ENCODE peak calls at places on chromosomes 16 and 17, in five cellular contexts. Z, G, Q, F and L are unnamed samples.

GRCh38 chr17:74260525-74260850 is 13.5 kb upstream of the DNAI2 start:
- DNase-seq in Z (peak), G (no peak), F (no peak), Q (no peak), L (no peak)

GRCh38 chr17:68238488-68238887 is 9.4 kb upstream of the AMZ2 start:
- DNase-seq in G (no peak), F (no peak), Z (peak), Q (no peak), L (no peak)

GRCh38 chr17:39107973-39108372 is 43.5 kb downstream of the PLXDC1 start:
- DNase-seq in Q (no peak), G (peak), Z (no peak), F (no peak), L (no peak)

GRCh38 chr16:3282103-3282746 is 1.1 kb upstream of the ZNF263 start:
- DNase-seq in Q (peak), G (peak), Z (no peak), F (no peak), L (peak)

GRCh38 chr16:11613381-11614303 is 26.9 kb upstream of the LITAF start:
- DNase-seq in G (peak), F (no peak), Z (no peak), Q (peak), L (no peak)

GRCh38 chr17:43079578-43080302 is 45.4 kb downstream of the BRCA1 start:
- DNase-seq in F (no peak), Q (no peak), G (no peak), Z (no peak), L (no peak)

GRCh38 chr16:67965668-67966548 is 2.5 kb downstream of the SLC12A4 start:
- DNase-seq in Q (peak), Z (no peak), F (no peak), G (no peak), L (no peak)

GRCh38 chr16:54070944-54071343 is 215.6 kb downstream of the IRX3 start:
- DNase-seq in G (no peak), F (no peak), Q (no peak), Z (no peak), L (no peak)

GRCh38 chr17:37220609-37220953 is 155.2 kb upstream of the C17orf78 start:
- DNase-seq in G (no peak), Z (no peak), F (peak), Q (no peak), L (peak)

GRCh38 chr17:70225272-70225671 is 55.9 kb downstream of the KCNJ2 start:
- DNase-seq in F (no peak), Z (no peak), G (no peak), Q (no peak), L (no peak)

GRCh38 chr17:35416659-35417058 is 15.6 kb downstream of the SLFN12 start:
- DNase-seq in Q (no peak), F (no peak), G (no peak), Z (no peak), L (no peak)

GRCh38 chr16:5551909-5552308 is 454.3 kb upstream of the EEF2KMT start:
- DNase-seq in G (no peak), Z (no peak), F (no peak), Q (no peak), L (no peak)

GRCh38 chr16:71903608-71904007 is 8.3 kb downstream of the IST1 start:
- DNase-seq in Z (no peak), F (no peak), Q (no peak), G (no peak), L (no peak)

GRCh38 chr17:33989357-33990148 is 265.5 kb upstream of the CCL2 start:
- DNase-seq in Q (no peak), G (no peak), F (no peak), Z (no peak), L (no peak)

GRCh38 chr16:46961373-46962353 is 11.8 kb downstream of the DNAJA2 start:
- DNase-seq in G (no peak), F (no peak), Z (no peak), Q (no peak), L (peak)

GRCh38 chr16:46830902-46831647 is at the start of gene C16orf87:
- DNase-seq in G (peak), Z (peak), Q (peak), F (peak), L (peak)

GRCh38 chr16:77885596-77886295 is 97.4 kb downstream of the VAT1L start:
- DNase-seq in F (no peak), Q (no peak), Z (no peak), G (no peak), L (peak)

GRCh38 chr16:84532299-84532724 is 27.9 kb upstream of the MEAK7 start:
- DNase-seq in G (no peak), F (peak), Z (no peak), Q (peak), L (peak)

GRCh38 chr16:84535851-84536250 is 31.4 kb upstream of the MEAK7 start:
- DNase-seq in F (no peak), Q (no peak), Z (no peak), G (no peak), L (no peak)

GRCh38 chr16:84532855-84533486 is 28.5 kb upstream of the MEAK7 start:
- DNase-seq in Q (no peak), Z (no peak), G (peak), F (no peak), L (no peak)

GRCh38 chr16:84535408-84535807 is 30.9 kb upstream of the MEAK7 start:
- DNase-seq in Q (peak), Z (no peak), G (no peak), F (no peak), L (no peak)

DNA sequence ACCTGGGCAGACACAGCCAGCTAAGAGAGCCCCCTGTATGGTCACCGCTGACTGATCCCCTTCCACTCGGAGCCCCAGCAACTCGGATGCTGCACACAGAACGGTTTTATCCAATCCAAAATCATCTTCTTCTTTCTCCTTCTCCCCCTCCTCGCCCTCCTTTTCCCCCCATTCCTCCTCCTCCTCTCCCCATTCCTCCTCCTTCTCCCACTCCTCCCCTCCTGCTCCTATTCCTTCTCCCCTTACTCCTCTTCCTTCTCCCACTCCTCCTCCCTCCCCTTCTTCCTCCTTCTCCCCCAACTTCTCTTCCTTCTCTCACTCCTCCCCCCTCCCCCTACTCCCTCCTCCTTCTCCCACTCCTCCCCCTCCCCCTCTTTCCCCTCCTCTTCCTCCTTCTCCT is 30.4 kb upstream of the MEAK7 start:
- DNase-seq in Q (no peak), Z (no peak), G (no peak), F (no peak), L (no peak)
- TF ChIP-seq MAFK in Q (no peak), Z (no peak), G (no peak), F (no peak), L (no peak)

GRCh38 chr16:14489460-14489859 is 140.6 kb downstream of the PARN start:
- DNase-seq in G (peak), F (peak), Q (peak), Z (no peak), L (peak)

GRCh38 chr16:14485131-14485551 is 144.9 kb downstream of the PARN start:
- DNase-seq in F (peak), G (no peak), Q (peak), Z (no peak), L (peak)

GRCh38 chr16:14487579-14487978 is 142.5 kb downstream of the PARN start:
- DNase-seq in Q (no peak), G (peak), Z (no peak), F (no peak), L (no peak)

GRCh38 chr16:14485811-14486519 is 144.1 kb downstream of the PARN start:
- DNase-seq in Q (no peak), F (no peak), G (no peak), Z (no peak), L (no peak)

DNA sequence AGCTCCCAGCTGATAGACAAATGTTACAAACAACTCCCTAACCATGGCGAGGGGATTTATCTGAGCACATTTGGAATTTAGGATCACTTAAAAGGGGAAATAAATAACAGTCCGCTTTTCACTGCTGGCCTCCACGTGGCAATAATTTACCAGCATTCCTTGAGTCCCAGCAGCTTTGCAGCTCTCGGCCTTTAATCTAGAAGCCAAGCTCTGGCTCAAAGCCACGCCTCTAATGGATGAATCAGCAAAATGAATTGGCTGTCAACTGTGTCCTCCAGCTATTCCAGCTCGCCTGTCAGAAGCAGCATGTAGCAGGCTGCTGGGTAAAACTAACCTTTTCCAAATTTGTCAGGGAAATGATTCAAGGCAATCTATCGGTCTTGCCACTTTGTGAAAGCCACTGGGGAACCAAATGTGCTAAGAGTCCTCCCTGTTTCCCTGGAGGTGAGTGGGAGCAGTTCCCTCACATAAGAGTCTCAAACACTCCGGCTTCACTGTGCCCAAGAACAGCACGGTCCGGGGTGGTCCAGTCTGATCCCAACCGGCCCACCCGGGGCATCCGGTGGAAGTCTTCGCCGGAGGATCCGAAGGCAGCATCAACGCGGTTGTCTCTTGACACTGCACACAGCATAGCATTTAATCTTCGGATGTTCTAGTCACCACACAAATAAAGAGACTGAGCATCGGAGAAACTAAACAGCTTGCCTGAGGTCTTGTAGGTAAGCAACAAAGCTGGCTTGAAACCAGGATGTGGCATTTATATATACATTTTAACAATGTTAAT is 143.3 kb downstream of the PARN start:
- DNase-seq in F (peak), G (peak), Z (no peak), Q (peak), L (peak)
- TF ChIP-seq POLR2A in F (no peak), G (peak), Z (no peak), Q (peak), L (no peak)

GRCh38 chr17:59840329-59840907 is 52.3 kb downstream of the TUBD1 start:
- DNase-seq in Q (no peak), F (peak), Z (no peak), G (no peak), L (no peak)

GRCh38 chr17:59837362-59838195 is 55.2 kb downstream of the TUBD1 start:
- DNase-seq in F (peak), Q (peak), G (peak), Z (peak), L (peak)

GRCh38 chr17:59840908-59841666 is 51.7 kb downstream of the TUBD1 start:
- DNase-seq in G (peak), Z (no peak), F (peak), Q (no peak), L (peak)

GRCh38 chr17:59838196-59838911 is 54.4 kb downstream of the TUBD1 start:
- DNase-seq in F (peak), Z (no peak), G (peak), Q (no peak), L (no peak)

DNA sequence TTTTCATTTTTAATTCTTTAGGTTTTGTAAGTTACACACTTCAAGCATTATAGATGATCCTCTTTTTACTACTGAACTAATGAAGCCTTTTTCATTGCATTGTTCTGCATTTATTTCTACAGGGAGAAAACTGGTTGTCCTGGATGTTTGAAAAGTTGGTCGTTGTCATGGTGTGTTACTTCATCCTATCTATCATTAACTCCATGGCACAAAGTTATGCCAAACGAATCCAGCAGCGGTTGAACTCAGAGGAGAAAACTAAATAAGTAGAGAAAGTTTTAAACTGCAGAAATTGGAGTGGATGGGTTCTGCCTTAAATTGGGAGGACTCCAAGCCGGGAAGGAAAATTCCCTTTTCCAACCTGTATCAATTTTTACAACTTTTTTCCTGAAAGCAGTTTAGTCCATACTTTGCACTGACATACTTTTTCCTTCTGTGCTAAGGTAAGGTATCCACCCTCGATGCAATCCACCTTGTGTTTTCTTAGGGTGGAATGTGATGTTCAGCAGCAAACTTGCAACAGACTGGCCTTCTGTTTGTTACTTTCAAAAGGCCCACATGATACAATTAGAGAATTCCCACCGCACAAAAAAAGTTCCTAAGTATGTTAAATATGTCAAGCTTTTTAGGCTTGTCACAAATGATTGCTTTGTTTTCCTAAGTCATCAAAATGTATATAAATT is 53.0 kb downstream of the TUBD1 start:
- DNase-seq in Z (no peak), G (no peak), Q (no peak), F (peak), L (no peak)
- TF ChIP-seq MAFK in Z (no peak), G (no peak), Q (peak), F (peak), L (no peak)

GRCh38 chr16:29925805-29926674 is at the start of gene KCTD13:
- DNase-seq in Z (peak), Q (peak), F (peak), G (peak), L (peak)
- TF ChIP-seq POLR2A in Z (peak), Q (peak), F (peak), G (peak), L (peak)

DNA sequence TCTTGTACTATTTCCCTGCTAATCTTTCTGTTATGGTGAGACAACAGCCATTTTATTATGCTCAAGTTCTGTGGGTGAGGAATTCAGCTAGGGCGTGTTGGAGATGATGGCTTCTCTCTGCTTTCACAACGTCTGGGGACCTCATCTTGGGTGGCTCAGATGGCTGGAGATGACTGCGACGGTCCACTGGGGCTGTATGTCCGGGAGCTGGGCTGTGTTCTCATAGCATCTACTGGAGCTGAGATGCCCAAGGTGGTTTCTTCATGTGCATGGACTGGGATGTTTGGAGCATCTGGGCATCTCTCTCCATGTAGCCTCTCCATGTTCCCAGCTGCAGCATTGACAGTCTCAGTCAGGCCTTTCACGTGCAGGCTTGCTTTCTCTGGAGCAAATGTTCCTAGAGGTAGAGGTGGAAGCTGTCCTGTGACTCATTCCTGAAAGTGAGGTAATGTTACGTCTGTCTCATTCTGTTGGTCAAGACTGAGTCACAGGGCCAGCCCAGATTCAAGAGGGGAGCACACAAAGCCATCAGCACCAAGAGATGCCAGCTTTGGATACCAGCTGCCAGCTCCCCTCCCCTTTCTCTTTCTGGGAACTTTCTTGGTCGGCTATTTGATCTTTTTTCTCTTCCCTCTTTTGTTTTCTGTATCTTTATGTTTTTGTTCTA is 96.2 kb downstream of the RAP1GAP2 start:
- DNase-seq in Q (peak), Z (no peak), G (no peak), F (peak), L (peak)
- TF ChIP-seq MAFK in Q (no peak), Z (no peak), G (no peak), F (no peak), L (no peak)